ENCODE peak calls at places on chromosome 11, in seven cellular contexts. One of them, this sample, is unnamed.

GRCh38 chr11:1571760-1572199 is 291 bp downstream of the DUSP8 start:
- DNase-seq in HCEC 1CT: no peak
- DNase-seq in NCI-H510A: no peak
- DNase-seq in left ventricle myocardium superior: peak
- DNase-seq in RWPE1: no peak
- DNase-seq in AG04449: no peak
- DNase-seq in CD4-positive, CD25-positive, alpha-beta regulatory T cell: no peak
- DNase-seq in this sample: no peak

GRCh38 chr11:19460718-19461405 is 220.1 kb upstream of the E2F8 start:
- DNase-seq in HCEC 1CT: no peak
- DNase-seq in NCI-H510A: no peak
- DNase-seq in left ventricle myocardium superior: peak
- DNase-seq in RWPE1: no peak
- DNase-seq in AG04449: no peak
- DNase-seq in CD4-positive, CD25-positive, alpha-beta regulatory T cell: no peak
- DNase-seq in this sample: no peak

GRCh38 chr11:111586305-111586915 is 15.8 kb upstream of the SIK2 start:
- DNase-seq in HCEC 1CT: peak
- DNase-seq in NCI-H510A: no peak
- DNase-seq in left ventricle myocardium superior: no peak
- DNase-seq in RWPE1: peak
- DNase-seq in AG04449: no peak
- DNase-seq in CD4-positive, CD25-positive, alpha-beta regulatory T cell: peak
- DNase-seq in this sample: peak

GRCh38 chr11:108340958-108341357 is 118.1 kb downstream of the ATM start:
- DNase-seq in HCEC 1CT: no peak
- DNase-seq in NCI-H510A: no peak
- DNase-seq in left ventricle myocardium superior: no peak
- DNase-seq in RWPE1: peak
- DNase-seq in AG04449: no peak
- DNase-seq in CD4-positive, CD25-positive, alpha-beta regulatory T cell: no peak
- DNase-seq in this sample: no peak

GRCh38 chr11:1307163-1307870 is 2.1 kb downstream of the TOLLIP start:
- DNase-seq in HCEC 1CT: no peak
- DNase-seq in NCI-H510A: no peak
- DNase-seq in left ventricle myocardium superior: peak
- DNase-seq in RWPE1: peak
- DNase-seq in AG04449: no peak
- DNase-seq in CD4-positive, CD25-positive, alpha-beta regulatory T cell: no peak
- DNase-seq in this sample: peak

GRCh38 chr11:67178878-67179277 is 59.8 kb downstream of the KDM2A start:
- DNase-seq in HCEC 1CT: peak
- DNase-seq in NCI-H510A: no peak
- DNase-seq in left ventricle myocardium superior: no peak
- DNase-seq in RWPE1: no peak
- DNase-seq in AG04449: no peak
- DNase-seq in CD4-positive, CD25-positive, alpha-beta regulatory T cell: no peak
- DNase-seq in this sample: no peak

GRCh38 chr11:86670179-86670578 is 2.2 kb downstream of the ME3 start:
- DNase-seq in HCEC 1CT: peak
- DNase-seq in NCI-H510A: no peak
- DNase-seq in left ventricle myocardium superior: no peak
- DNase-seq in RWPE1: no peak
- DNase-seq in AG04449: no peak
- DNase-seq in CD4-positive, CD25-positive, alpha-beta regulatory T cell: no peak
- DNase-seq in this sample: no peak

GRCh38 chr11:69828276-69828970 is 9.2 kb upstream of the FGF3 start:
- DNase-seq in HCEC 1CT: no peak
- DNase-seq in NCI-H510A: no peak
- DNase-seq in left ventricle myocardium superior: peak
- DNase-seq in RWPE1: no peak
- DNase-seq in AG04449: no peak
- DNase-seq in CD4-positive, CD25-positive, alpha-beta regulatory T cell: no peak
- DNase-seq in this sample: no peak

GRCh38 chr11:44578279-44578678 is 12.8 kb downstream of the CD82 start:
- DNase-seq in HCEC 1CT: no peak
- DNase-seq in NCI-H510A: no peak
- DNase-seq in left ventricle myocardium superior: no peak
- DNase-seq in RWPE1: no peak
- DNase-seq in AG04449: no peak
- DNase-seq in CD4-positive, CD25-positive, alpha-beta regulatory T cell: no peak
- DNase-seq in this sample: no peak